ENCODE peak calls at places on chromosomes 3 and 15, in six cellular contexts. Y, N, T, A, M and U are unnamed samples.

GRCh38 chr3:24810881-24811280 is 316.2 kb upstream of the THRB start:
- DNase-seq in Y (no peak), N (no peak), T (no peak), A (no peak), M (no peak), U (no peak)

GRCh38 chr3:32495085-32495484 is 7.6 kb downstream of the CMTM6 start:
- DNase-seq in Y (no peak), N (no peak), T (no peak), A (no peak), M (no peak), U (no peak)

GRCh38 chr15:49817100-49817499 is 196.3 kb downstream of the DTWD1 start:
- DNase-seq in Y (no peak), N (no peak), T (no peak), A (peak), M (no peak), U (no peak)

GRCh38 chr15:27222479-27222878 is 251.5 kb downstream of the GABRG3 start:
- DNase-seq in Y (no peak), N (no peak), T (no peak), A (peak), M (peak), U (no peak)

GRCh38 chr3:8201886-8202285 is 299.7 kb upstream of the LMCD1 start:
- DNase-seq in Y (no peak), N (peak), T (no peak), A (peak), M (peak), U (no peak)

GRCh38 chr3:72487078-72487765 is 361.0 kb downstream of the SHQ1 start:
- DNase-seq in Y (peak), N (no peak), T (no peak), A (peak), M (peak), U (no peak)

GRCh38 chr15:77083381-77084160 is 12.7 kb upstream of the TSPAN3 start:
- DNase-seq in Y (no peak), N (peak), T (peak), A (no peak), M (no peak), U (no peak)

GRCh38 chr3:51963951-51964451 is 3.3 kb downstream of the PCBP4 start:
- DNase-seq in Y (no peak), N (peak), T (peak), A (no peak), M (no peak), U (no peak)

GRCh38 chr3:148790841-148791240 is 36.8 kb upstream of the CPB1 start:
- DNase-seq in Y (no peak), N (no peak), T (no peak), A (no peak), M (no peak), U (no peak)

GRCh38 chr15:23472678-23473077 is 25.6 kb upstream of the GOLGA6L2 start:
- DNase-seq in Y (no peak), N (no peak), T (no peak), A (peak), M (peak), U (no peak)

GRCh38 chr3:58020740-58021071 is 12.5 kb downstream of the FLNB start:
- DNase-seq in Y (no peak), N (no peak), T (no peak), A (no peak), M (no peak), U (no peak)

GRCh38 chr3:171883893-171884279 is 40.7 kb downstream of the TMEM212 start:
- DNase-seq in Y (no peak), N (no peak), T (no peak), A (no peak), M (no peak), U (no peak)

GRCh38 chr15:51505251-51505650 is 117.3 kb downstream of the DMXL2 start:
- DNase-seq in Y (no peak), N (no peak), T (no peak), A (no peak), M (no peak), U (no peak)

GRCh38 chr3:149655826-149656599 is 1.8 kb downstream of the WWTR1 start:
- DNase-seq in Y (no peak), N (no peak), T (no peak), A (peak), M (no peak), U (no peak)

GRCh38 chr3:10552631-10552943 is 47.2 kb upstream of the ATP2B2 start:
- DNase-seq in Y (no peak), N (no peak), T (no peak), A (no peak), M (no peak), U (no peak)

GRCh38 chr3:155233213-155233612 is 60.3 kb downstream of the STRIT1 start:
- DNase-seq in Y (no peak), N (no peak), T (peak), A (peak), M (peak), U (no peak)

GRCh38 chr15:50938525-50938924 is 30.0 kb downstream of the AP4E1 start:
- DNase-seq in Y (no peak), N (no peak), T (no peak), A (no peak), M (no peak), U (no peak)

GRCh38 chr15:97961067-97961954 is 808 bp downstream of the ARRDC4 start:
- DNase-seq in Y (peak), N (peak), T (peak), A (peak), M (peak), U (peak)

GRCh38 chr3:165751654-165752053 is 85.6 kb downstream of the BCHE start:
- DNase-seq in Y (no peak), N (no peak), T (no peak), A (no peak), M (no peak), U (no peak)

GRCh38 chr3:149502438-149502837 is 27.9 kb downstream of the TM4SF4 start:
- DNase-seq in Y (no peak), N (no peak), T (no peak), A (no peak), M (no peak), U (no peak)

GRCh38 chr3:164608554-164609276 is 469.6 kb downstream of the SI start:
- DNase-seq in Y (no peak), N (no peak), T (no peak), A (no peak), M (no peak), U (peak)

GRCh38 chr3:31495971-31496370 is 36.8 kb upstream of the STT3B start:
- DNase-seq in Y (no peak), N (no peak), T (no peak), A (peak), M (peak), U (no peak)

GRCh38 chr3:23071306-23071705 is 131.8 kb upstream of the UBE2E2 start:
- DNase-seq in Y (no peak), N (no peak), T (no peak), A (no peak), M (no peak), U (no peak)

DNA sequence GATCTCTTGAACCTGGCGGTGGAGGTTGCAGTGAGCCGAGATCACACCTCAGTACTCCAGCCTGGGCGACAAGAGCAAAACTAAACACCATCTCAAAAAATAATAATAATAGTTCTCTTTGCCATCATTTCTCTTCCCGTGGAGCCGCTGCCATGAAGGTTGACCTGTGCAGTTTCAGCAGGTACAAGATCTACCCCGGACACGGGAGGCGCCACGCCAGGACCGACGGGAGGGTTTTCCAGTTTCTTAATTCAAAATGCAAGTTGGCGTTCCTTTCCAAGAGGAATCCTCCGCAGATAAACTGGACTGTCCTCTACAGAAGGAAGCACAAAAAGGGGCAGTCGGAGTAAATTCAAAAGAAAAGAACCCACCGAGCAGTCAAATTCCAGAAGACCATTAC is 11.3 kb upstream of the PPP1R2 start:
- DNase-seq in Y (no peak), N (no peak), T (no peak), A (no peak), M (no peak), U (no peak)
- H3K4me2 ChIP-seq in Y (no peak), N (no peak), T (no peak), A (no peak), M (no peak), U (no peak)

DNA sequence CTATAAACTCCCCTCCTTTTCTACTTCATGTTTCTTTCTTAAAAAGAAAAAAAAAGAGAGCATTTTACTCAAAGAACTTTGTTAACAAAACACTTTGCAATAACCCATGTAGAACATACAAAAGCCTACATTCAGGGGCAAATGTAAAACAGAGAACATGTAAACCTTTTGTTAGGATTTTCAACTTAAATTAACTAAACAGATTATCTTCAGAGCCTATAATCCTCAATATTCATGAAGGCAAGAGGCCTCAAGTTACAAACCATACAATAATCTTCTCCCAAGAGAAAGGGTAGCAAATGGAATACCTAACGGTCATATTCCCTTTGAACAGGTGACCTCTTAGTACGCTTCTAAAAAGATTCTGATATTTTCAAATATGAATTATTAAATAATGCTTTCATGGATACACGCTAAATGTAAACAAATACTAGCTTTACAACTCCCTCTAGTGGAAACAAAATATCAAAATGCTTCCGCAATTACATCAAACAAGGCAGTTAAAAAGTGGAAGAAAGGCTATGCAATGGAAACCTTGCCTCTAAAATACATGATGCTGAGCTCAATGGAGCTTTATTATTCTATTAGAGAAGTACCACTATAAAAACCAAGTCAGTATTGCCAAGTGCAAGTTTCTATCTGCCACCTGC is 9.9 kb downstream of the CEP152 start:
- DNase-seq in Y (no peak), N (no peak), T (peak), A (peak), M (peak), U (peak)
- TF ChIP-seq EZH2phosphoT487 in Y (no peak), N (no peak), T (no peak), A (no peak), M (no peak), U (no peak)

DNA sequence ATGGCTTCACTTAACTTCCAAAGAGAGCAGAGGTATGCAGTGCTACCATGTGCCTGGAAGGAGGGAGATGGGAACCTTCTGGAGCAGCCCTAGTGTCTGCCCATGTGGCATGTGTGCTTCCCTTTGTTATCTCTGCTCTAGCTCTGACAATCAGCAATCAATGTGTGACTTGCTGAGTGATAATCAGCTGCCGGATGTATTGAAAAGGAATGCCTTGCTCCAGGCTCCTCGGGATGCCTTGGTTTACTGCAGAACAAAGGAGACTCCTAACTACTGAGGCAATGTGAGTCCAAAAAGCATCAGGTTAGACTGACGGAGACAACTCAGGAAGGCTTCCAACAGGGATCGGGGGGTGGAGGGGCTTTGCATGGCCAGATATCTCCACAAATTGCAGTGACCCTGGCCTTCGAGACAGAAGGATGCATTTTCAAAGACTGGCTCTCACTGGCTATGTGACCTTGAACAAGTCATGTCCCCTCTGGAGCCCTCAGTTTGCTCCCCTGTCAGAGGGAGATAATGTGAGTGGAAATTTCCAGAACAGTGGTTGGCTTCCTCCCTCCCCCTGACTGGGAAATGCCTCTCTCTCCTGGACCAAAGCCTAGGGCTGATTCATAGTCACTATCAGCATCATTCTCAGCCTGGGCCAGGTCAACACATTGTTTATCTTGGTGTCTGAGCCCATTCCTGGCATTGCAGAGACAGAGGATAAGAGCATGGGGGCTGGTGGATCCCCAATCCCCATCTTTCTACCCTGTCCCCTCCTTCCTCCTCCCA is 35.8 kb upstream of the CORO2B start:
- DNase-seq in Y (no peak), N (no peak), T (no peak), A (peak), M (peak), U (no peak)
- H3K9ac ChIP-seq in Y (no peak), N (no peak), T (no peak), A (peak), M (no peak), U (no peak)

DNA sequence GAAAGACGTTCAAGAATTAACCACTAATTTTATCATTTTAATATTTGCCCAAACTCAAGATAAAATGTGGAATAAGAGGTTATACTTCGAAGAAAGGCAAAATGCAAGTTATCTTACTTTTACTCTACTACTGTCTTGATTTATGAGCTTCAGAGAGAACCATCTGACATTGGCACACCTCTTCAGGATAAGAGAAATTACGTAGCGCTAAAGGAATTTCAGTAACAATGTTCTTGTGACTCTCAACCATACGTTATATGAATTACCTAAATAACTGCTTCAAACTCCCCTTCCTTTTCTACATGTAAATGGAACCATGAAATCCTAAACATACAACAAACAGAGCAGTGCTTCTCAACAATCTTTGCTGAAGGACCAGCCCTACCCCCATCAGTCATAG is 96.8 kb downstream of the ZNF385D start:
- DNase-seq in Y (no peak), N (no peak), T (no peak), A (no peak), M (peak), U (no peak)
- H3K4me2 ChIP-seq in Y (no peak), N (no peak), T (peak), A (peak), M (peak), U (no peak)

GRCh38 chr3:17369973-17370372 is 372.5 kb downstream of the TBC1D5 start:
- DNase-seq in Y (no peak), N (no peak), T (no peak), A (no peak), M (no peak), U (peak)

GRCh38 chr3:17372362-17372761 is 370.1 kb downstream of the TBC1D5 start:
- DNase-seq in Y (no peak), N (no peak), T (no peak), A (no peak), M (no peak), U (no peak)

GRCh38 chr3:17373304-17373703 is 369.1 kb downstream of the TBC1D5 start:
- DNase-seq in Y (no peak), N (no peak), T (no peak), A (no peak), M (no peak), U (no peak)

DNA sequence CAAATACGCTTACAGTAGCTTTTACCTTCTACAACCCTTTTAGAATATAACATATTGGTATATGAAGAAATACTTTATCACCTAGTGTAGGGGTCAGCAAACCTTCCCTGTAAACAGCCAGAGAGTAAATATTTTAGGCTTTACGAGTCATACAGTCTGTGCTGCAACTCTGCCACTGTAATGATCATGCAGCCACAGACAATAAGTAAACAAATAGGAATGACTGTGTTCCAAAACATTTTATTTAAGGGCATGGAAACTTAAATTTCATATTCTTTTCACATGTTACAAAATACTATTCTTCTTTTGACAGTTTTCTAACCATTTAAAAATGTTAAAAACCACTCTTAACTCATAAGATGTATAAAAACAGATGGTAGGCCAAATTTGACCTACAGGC is 369.6 kb downstream of the TBC1D5 start:
- DNase-seq in Y (no peak), N (no peak), T (no peak), A (peak), M (peak), U (no peak)
- TF ChIP-seq EZH2phosphoT487 in Y (no peak), N (no peak), T (no peak), A (no peak), M (no peak), U (no peak)

GRCh38 chr3:188240189-188240981 is 86.4 kb downstream of the LPP start:
- DNase-seq in Y (no peak), N (peak), T (no peak), A (no peak), M (no peak), U (no peak)
- H3K9ac ChIP-seq in Y (no peak), N (no peak), T (no peak), A (no peak), M (no peak), U (no peak)

GRCh38 chr3:141294300-141294699 is 62.7 kb downstream of the PXYLP1 start:
- DNase-seq in Y (no peak), N (no peak), T (no peak), A (peak), M (no peak), U (no peak)
- H3K4me2 ChIP-seq in Y (no peak), N (no peak), T (peak), A (peak), M (peak), U (peak)

GRCh38 chr3:17836919-17837318 is 94.5 kb upstream of the TBC1D5 start:
- DNase-seq in Y (no peak), N (no peak), T (no peak), A (no peak), M (no peak), U (no peak)
- TF ChIP-seq EZH2phosphoT487 in Y (no peak), N (no peak), T (no peak), A (no peak), M (no peak), U (no peak)